ENCODE peak calls at places on chromosome 2, in four cellular contexts. X is ascending aorta, K is spleen, B is heart left ventricle. T is an unnamed sample.

GRCh38 chr2:208142925-208143799 is 2.8 kb downstream of the CRYGB start:
- DNase-seq in B (no peak), K (no peak), X (no peak), T (no peak)

GRCh38 chr2:42572297-42573081 is 4.1 kb downstream of the MTA3 start:
- DNase-seq in B (no peak), K (no peak), X (no peak), T (no peak)

GRCh38 chr2:133843091-133843490 is 274.8 kb upstream of the NCKAP5 start:
- DNase-seq in B (no peak), K (no peak), X (no peak), T (no peak)

GRCh38 chr2:44771510-44771909 is 170.0 kb upstream of the SIX3 start:
- DNase-seq in K (no peak), X (no peak), B (no peak), T (no peak)

GRCh38 chr2:136214284-136214683 is 96.3 kb upstream of the CXCR4 start:
- DNase-seq in X (no peak), B (no peak), K (no peak), T (no peak)

GRCh38 chr2:152409691-152410597 is 75.0 kb downstream of the FMNL2 start:
- DNase-seq in K (no peak), X (no peak), B (no peak), T (no peak)

GRCh38 chr2:46385786-46386577 is 88.8 kb downstream of the EPAS1 start:
- DNase-seq in K (no peak), X (no peak), B (no peak), T (no peak)

GRCh38 chr2:141437521-141437920 is 693.3 kb downstream of the LRP1B start:
- DNase-seq in K (no peak), X (no peak), B (no peak), T (no peak)

GRCh38 chr2:219512524-219513216 is 1.6 kb upstream of the ASIC4 start:
- DNase-seq in K (no peak), X (no peak), B (no peak), T (no peak)

GRCh38 chr2:165214093-165214492 is 10.2 kb upstream of the SCN3A start:
- DNase-seq in B (no peak), X (no peak), K (no peak), T (no peak)

GRCh38 chr2:18626256-18626668 is 36.9 kb upstream of the NT5C1B start:
- DNase-seq in B (no peak), X (no peak), K (no peak), T (no peak)

GRCh38 chr2:62265116-62265515 is 69.2 kb downstream of the B3GNT2 start:
- DNase-seq in B (no peak), X (no peak), K (no peak), T (no peak)

GRCh38 chr2:43399515-43400245 is 173.3 kb upstream of the ZFP36L2 start:
- DNase-seq in B (no peak), X (no peak), K (no peak), T (no peak)

GRCh38 chr2:70643715-70644114 is 90.1 kb upstream of the TGFA start:
- DNase-seq in X (no peak), B (no peak), K (no peak), T (no peak)

GRCh38 chr2:15449542-15450236 is 111.4 kb downstream of the NBAS start:
- DNase-seq in K (no peak), X (no peak), B (no peak), T (no peak)

GRCh38 chr2:43019536-43020183 is 206.7 kb downstream of the ZFP36L2 start:
- DNase-seq in B (no peak), X (no peak), K (peak), T (no peak)

GRCh38 chr2:62147610-62148301 is 48.2 kb upstream of the B3GNT2 start:
- DNase-seq in K (no peak), B (no peak), X (no peak), T (no peak)

GRCh38 chr2:37627715-37628114 is 43.7 kb downstream of the CDC42EP3 start:
- DNase-seq in K (no peak), X (no peak), B (no peak), T (no peak)

GRCh38 chr2:171260471-171261424 is 100.1 kb upstream of the TLK1 start:
- DNase-seq in X (no peak), K (no peak), B (no peak), T (no peak)

GRCh38 chr2:1747065-1747941 is 3.0 kb upstream of the PXDN start:
- DNase-seq in K (peak), B (no peak), X (no peak), T (no peak)

GRCh38 chr2:98761267-98761781 is 30.4 kb upstream of the MGAT4A start:
- DNase-seq in X (no peak), B (no peak), K (peak), T (no peak)

GRCh38 chr2:237412646-237413292 is 1.2 kb downstream of the COL6A3 start:
- DNase-seq in B (no peak), X (no peak), K (no peak), T (no peak)

GRCh38 chr2:46297546-46298271 is 502 bp downstream of the EPAS1 start:
- DNase-seq in B (peak), X (peak), K (peak), T (no peak)

GRCh38 chr2:84704505-84705244 is 176.2 kb downstream of the TRABD2A start:
- DNase-seq in K (no peak), B (no peak), X (no peak), T (no peak)

GRCh38 chr2:148201075-148202004 is 180.4 kb downstream of the MBD5 start:
- DNase-seq in K (no peak), X (no peak), B (peak), T (no peak)

GRCh38 chr2:20170646-20171250 is 54.2 kb downstream of the SDC1 start:
- DNase-seq in K (no peak), X (no peak), B (no peak), T (no peak)

GRCh38 chr2:48248251-48248933 is 281.6 kb upstream of the STON1 start:
- DNase-seq in B (no peak), X (no peak), K (no peak), T (peak)

GRCh38 chr2:47688561-47688960 is 94.4 kb upstream of the MSH6 start:
- DNase-seq in X (no peak), K (no peak), B (no peak), T (no peak)

GRCh38 chr2:231600619-231601355 is 8.1 kb downstream of the TEX44 start:
- DNase-seq in B (peak), X (no peak), K (no peak), T (no peak)

GRCh38 chr2:195434346-195434745 is 222.7 kb upstream of the SLC39A10 start:
- DNase-seq in X (no peak), B (no peak), K (no peak), T (peak)

GRCh38 chr2:18412980-18413793 is 147.3 kb downstream of the RDH14 start:
- DNase-seq in B (no peak), X (no peak), K (no peak), T (no peak)

GRCh38 chr2:224284134-224284946 is 117.6 kb downstream of the FAM124B start:
- DNase-seq in X (no peak), B (no peak), K (no peak), T (peak)

GRCh38 chr2:109260886-109261700 is 132.1 kb downstream of the SH3RF3 start:
- DNase-seq in X (no peak), B (no peak), K (peak), T (no peak)

GRCh38 chr2:82320296-82320695 is 2015.7 kb upstream of the LRRTM1 start:
- DNase-seq in B (no peak), K (no peak), X (no peak), T (no peak)

GRCh38 chr2:96423281-96423680 is 81.9 kb downstream of the NEURL3 start:
- DNase-seq in K (no peak), B (no peak), X (no peak), T (no peak)

GRCh38 chr2:215430528-215431187 is 5.2 kb downstream of the FN1 start:
- DNase-seq in K (no peak), X (no peak), B (no peak), T (no peak)
- H3K4me3 ChIP-seq in K (no peak), X (peak), B (no peak), T (no peak)

GRCh38 chr2:100929142-100929541 is 72.9 kb upstream of the RPL31 start:
- DNase-seq in X (no peak), K (no peak), B (no peak), T (no peak)
- TF ChIP-seq CTCF in X (no peak), K (no peak), B (no peak), T (no peak)

DNA sequence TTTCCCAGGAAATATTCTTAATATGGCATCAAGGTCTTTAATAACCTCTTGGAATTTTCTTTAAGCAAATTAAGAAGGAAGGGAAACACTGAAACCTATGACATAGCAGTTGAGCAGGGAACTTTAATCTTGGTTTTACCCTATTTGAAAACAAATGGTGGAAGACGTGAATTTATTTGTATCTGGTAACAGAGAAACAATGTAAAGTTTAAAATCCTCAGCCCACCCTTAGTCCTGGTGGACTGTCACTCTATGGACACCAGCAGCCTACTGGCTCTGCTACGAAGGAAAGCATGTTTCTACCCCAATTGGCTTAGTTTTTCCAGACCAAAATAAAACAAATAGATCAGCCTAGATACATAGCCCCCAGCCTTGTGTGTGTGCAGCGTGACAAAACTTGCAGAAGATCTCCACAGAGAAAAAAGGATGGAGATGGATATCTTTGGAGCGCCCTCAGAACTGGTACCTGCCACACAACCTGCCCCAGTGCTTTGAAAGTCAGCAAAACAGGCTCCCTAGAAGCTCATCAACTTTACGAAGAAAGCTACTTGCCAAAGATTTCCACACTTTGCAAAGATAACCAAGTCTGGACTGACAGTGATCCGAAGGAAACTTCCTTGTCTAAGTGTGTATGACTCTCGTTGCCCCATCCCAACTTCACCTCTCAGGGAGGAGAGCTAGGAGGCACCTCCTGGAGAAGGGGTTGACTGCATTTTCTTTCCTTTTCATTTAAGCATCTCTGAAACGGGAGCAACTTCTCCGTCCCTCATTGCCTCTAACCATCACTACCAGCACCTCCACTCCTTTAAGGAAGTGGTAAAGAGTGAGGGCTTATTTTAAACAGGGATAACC is 7.3 kb downstream of the ZEB2 start:
- DNase-seq in X (no peak), B (no peak), K (no peak), T (no peak)
- H3K4me3 ChIP-seq in X (peak), B (peak), K (peak), T (peak)

GRCh38 chr2:67002618-67003371 is 394.3 kb upstream of the ETAA1 start:
- DNase-seq in B (no peak), X (no peak), K (no peak), T (no peak)
- TF ChIP-seq CTCF in B (no peak), X (no peak), K (no peak), T (no peak)